ENCODE peak calls at places on chromosomes 5 and 9, in eight cellular contexts. M is AG04450, T is upper lobe of right lung, G is mammary epithelial cell, R is SK-N-SH, E is fibroblast of lung, X is small intestine, C is tibial nerve. O is an unnamed sample. For H3K9me3, the result is how much of the 10 kb centered on the place peaks cover.

GRCh38 chr5:92916036-92916435 is 665.0 kb downstream of the NR2F1-AS1 start:
- DNase-seq in M (no peak), T (no peak), G (peak), R (no peak), E (peak), X (no peak), C (no peak), O (no peak)

GRCh38 chr5:69276422-69277174 is 41.9 kb downstream of the CDK7 start:
- DNase-seq in M (no peak), T (no peak), G (no peak), R (no peak), E (peak), X (no peak), C (no peak), O (no peak)

GRCh38 chr5:36125868-36126267 is 25.8 kb downstream of the LMBRD2 start:
- DNase-seq in M (no peak), T (no peak), G (no peak), R (no peak), E (no peak), X (no peak), C (no peak), O (no peak)

GRCh38 chr9:133306242-133307194 is 29.5 kb downstream of the SURF6 start:
- DNase-seq in M (no peak), T (no peak), G (no peak), R (no peak), E (no peak), X (no peak), C (no peak), O (no peak)

GRCh38 chr5:53667621-53668020 is 107.2 kb downstream of the NDUFS4 start:
- DNase-seq in M (no peak), T (no peak), G (no peak), R (no peak), E (no peak), X (no peak), C (no peak), O (no peak)

GRCh38 chr9:128829477-128830251 is at the start of gene SPOUT1:
- DNase-seq in M (peak), T (peak), G (peak), R (peak), E (peak), X (peak), C (peak), O (peak)

GRCh38 chr5:56737002-56737621 is 78.2 kb upstream of the MAP3K1 start:
- DNase-seq in M (no peak), T (no peak), G (no peak), R (no peak), E (peak), X (no peak), C (no peak), O (no peak)

GRCh38 chr5:67395790-67396418 is 199.3 kb upstream of the CD180 start:
- DNase-seq in M (no peak), T (no peak), G (no peak), R (no peak), E (no peak), X (no peak), C (no peak), O (no peak)

GRCh38 chr5:88664630-88665029 is 218.4 kb downstream of the MEF2C start:
- DNase-seq in M (no peak), T (no peak), G (no peak), R (no peak), E (no peak), X (no peak), C (no peak), O (no peak)

GRCh38 chr9:125493861-125494554 is 213.0 kb downstream of the MAPKAP1 start:
- DNase-seq in M (no peak), T (no peak), G (no peak), R (no peak), E (peak), X (no peak), C (no peak), O (no peak)

GRCh38 chr5:150153957-150154617 is 1.6 kb downstream of the PDGFRB start:
- DNase-seq in M (no peak), T (no peak), G (no peak), R (no peak), E (peak), X (no peak), C (no peak), O (peak)

GRCh38 chr5:115494570-115495289 is 49.8 kb downstream of the FEM1C start:
- DNase-seq in M (no peak), T (no peak), G (no peak), R (no peak), E (peak), X (no peak), C (no peak), O (peak)

GRCh38 chr9:126036881-126037291 is 289.7 kb downstream of the PBX3 start:
- DNase-seq in M (no peak), T (no peak), G (no peak), R (no peak), E (peak), X (no peak), C (no peak), O (no peak)

GRCh38 chr9:81984911-81985310 is 3.7 kb upstream of the SPATA31D1 start:
- DNase-seq in M (no peak), T (no peak), G (peak), R (no peak), E (peak), X (no peak), C (no peak), O (no peak)

GRCh38 chr5:532521-533242 is 8.4 kb upstream of the SLC9A3 start:
- DNase-seq in M (no peak), T (peak), G (no peak), R (no peak), E (no peak), X (no peak), C (no peak), O (peak)

GRCh38 chr5:142587354-142587965 is 98.4 kb downstream of the FGF1 start:
- DNase-seq in M (peak), T (no peak), G (peak), R (no peak), E (peak), X (peak), C (no peak), O (peak)

GRCh38 chr5:73895471-73895870 is 269.5 kb downstream of the ARHGEF28 start:
- DNase-seq in M (no peak), T (no peak), G (no peak), R (no peak), E (no peak), X (no peak), C (no peak), O (no peak)

GRCh38 chr5:109917154-109917546 is 227.4 kb downstream of the MAN2A1 start:
- DNase-seq in M (no peak), T (no peak), G (no peak), R (no peak), E (no peak), X (no peak), C (no peak), O (no peak)

GRCh38 chr5:45162974-45163373 is 354.2 kb downstream of the MRPS30 start:
- DNase-seq in M (no peak), T (no peak), G (no peak), R (no peak), E (no peak), X (no peak), C (no peak), O (peak)

GRCh38 chr9:38031594-38031993 is 37.4 kb downstream of the SHB start:
- DNase-seq in M (no peak), T (no peak), G (no peak), R (no peak), E (no peak), X (peak), C (no peak), O (no peak)

GRCh38 chr5:77990020-77990419 is 213.9 kb upstream of the TBCA start:
- DNase-seq in M (no peak), T (no peak), G (no peak), R (peak), E (no peak), X (no peak), C (no peak), O (peak)

GRCh38 chr9:37100317-37100716 is 20.1 kb upstream of the ZCCHC7 start:
- DNase-seq in M (no peak), T (no peak), G (peak), R (no peak), E (peak), X (no peak), C (no peak), O (no peak)

GRCh38 chr5:91206734-91207133 is 176.4 kb downstream of the ARRDC3 start:
- DNase-seq in M (no peak), T (no peak), G (peak), R (no peak), E (peak), X (no peak), C (no peak), O (no peak)

GRCh38 chr9:111036068-111036789 is 2.0 kb downstream of the LPAR1 start:
- DNase-seq in M (no peak), T (peak), G (peak), R (peak), E (peak), X (peak), C (peak), O (peak)

GRCh38 chr9:85900504-85901201 is 40.3 kb upstream of the NAA35 start:
- DNase-seq in M (peak), T (no peak), G (peak), R (peak), E (peak), X (peak), C (no peak), O (peak)

GRCh38 chr5:1404062-1404461 is 41.2 kb downstream of the SLC6A3 start:
- DNase-seq in M (no peak), T (peak), G (no peak), R (no peak), E (no peak), X (no peak), C (no peak), O (no peak)

GRCh38 chr9:84670106-84670800 is 724 bp downstream of the NTRK2 start:
- DNase-seq in M (no peak), T (no peak), G (no peak), R (peak), E (peak), X (no peak), C (no peak), O (no peak)

GRCh38 chr9:129138476-129139232 is 27.4 kb downstream of the PTPA start:
- DNase-seq in M (no peak), T (no peak), G (peak), R (no peak), E (peak), X (no peak), C (peak), O (no peak)

GRCh38 chr9:81578606-81579005 is 110.7 kb downstream of the TLE1 start:
- DNase-seq in M (peak), T (no peak), G (no peak), R (no peak), E (peak), X (no peak), C (no peak), O (no peak)

GRCh38 chr5:150036513-150036912 is 36.0 kb downstream of the HMGXB3 start:
- DNase-seq in M (peak), T (no peak), G (peak), R (no peak), E (peak), X (no peak), C (no peak), O (no peak)

GRCh38 chr9:38227656-38228055 is 158.6 kb upstream of the SHB start:
- DNase-seq in M (no peak), T (peak), G (no peak), R (peak), E (peak), X (no peak), C (no peak), O (peak)

GRCh38 chr5:111254613-111255012 is 30.4 kb downstream of the CAMK4 start:
- DNase-seq in M (no peak), T (no peak), G (peak), R (no peak), E (peak), X (no peak), C (no peak), O (peak)

GRCh38 chr9:89078860-89079259 is 87.6 kb downstream of the S1PR3 start:
- DNase-seq in M (no peak), T (no peak), G (no peak), R (no peak), E (peak), X (no peak), C (no peak), O (no peak)

GRCh38 chr9:87119328-87119881 is 172.1 kb upstream of the GAS1 start:
- DNase-seq in M (peak), T (no peak), G (peak), R (peak), E (peak), X (no peak), C (no peak), O (peak)

GRCh38 chr5:119288364-119289047 is 67.3 kb upstream of the TNFAIP8 start:
- DNase-seq in M (no peak), T (no peak), G (peak), R (no peak), E (peak), X (no peak), C (no peak), O (no peak)

GRCh38 chr9:131667576-131667975 is 72.3 kb downstream of the RAPGEF1 start:
- DNase-seq in M (no peak), T (no peak), G (no peak), R (no peak), E (peak), X (peak), C (no peak), O (no peak)

GRCh38 chr5:160287378-160288051 is 24.8 kb downstream of the CCNJL start:
- DNase-seq in M (no peak), T (peak), G (peak), R (peak), E (peak), X (peak), C (no peak), O (peak)

GRCh38 chr5:148372883-148373282 is 10.9 kb upstream of the FBXO38 start:
- DNase-seq in M (no peak), T (no peak), G (peak), R (no peak), E (peak), X (no peak), C (no peak), O (no peak)

GRCh38 chr5:118888556-118888955 is 99.8 kb downstream of the DTWD2 start:
- DNase-seq in M (no peak), T (no peak), G (no peak), R (no peak), E (no peak), X (no peak), C (no peak), O (no peak)

GRCh38 chr9:40913928-40914673 is 214.4 kb downstream of the FOXD4L6 start:
- DNase-seq in M (no peak), T (no peak), G (no peak), R (no peak), E (no peak), X (no peak), C (no peak), O (no peak)
- H3K9me3 ChIP-seq in M (under half), T (half or more), G (under half), R (under half), E (under half), X (under half), C (under half), O (under half)

GRCh38 chr5:20985754-20986153 is 997.8 kb upstream of the CDH18 start:
- DNase-seq in M (no peak), T (no peak), G (no peak), R (no peak), E (no peak), X (no peak), C (no peak), O (no peak)
- H3K9me3 ChIP-seq in M (under half), T (under half), G (under half), R (under half), E (under half), X (under half), C (under half), O (under half)

DNA sequence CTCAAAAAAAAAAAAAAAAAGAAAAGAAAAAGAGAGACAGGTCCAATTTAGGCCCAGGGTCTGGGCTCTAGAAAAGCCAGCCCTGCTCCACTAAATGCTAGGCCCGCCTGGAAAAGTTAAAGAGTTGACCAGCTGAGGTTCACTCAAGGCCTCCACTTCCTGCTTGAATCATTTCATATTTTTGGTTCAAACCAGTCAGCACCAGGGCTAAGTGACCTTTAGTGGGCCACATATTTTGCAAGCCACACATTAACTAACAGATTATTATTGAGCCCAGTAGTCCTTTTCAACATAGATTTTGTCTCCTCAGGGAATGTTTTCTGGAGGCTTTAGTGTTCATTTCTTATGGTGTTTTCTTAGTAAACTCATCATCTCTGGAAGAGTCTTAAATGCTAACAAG is 156.6 kb downstream of the TLR4 start:
- DNase-seq in M (no peak), T (no peak), G (no peak), R (no peak), E (no peak), X (no peak), C (no peak), O (no peak)
- H3K9me3 ChIP-seq in M (under half), T (under half), G (under half), R (under half), E (under half), X (under half), C (under half), O (under half)

DNA sequence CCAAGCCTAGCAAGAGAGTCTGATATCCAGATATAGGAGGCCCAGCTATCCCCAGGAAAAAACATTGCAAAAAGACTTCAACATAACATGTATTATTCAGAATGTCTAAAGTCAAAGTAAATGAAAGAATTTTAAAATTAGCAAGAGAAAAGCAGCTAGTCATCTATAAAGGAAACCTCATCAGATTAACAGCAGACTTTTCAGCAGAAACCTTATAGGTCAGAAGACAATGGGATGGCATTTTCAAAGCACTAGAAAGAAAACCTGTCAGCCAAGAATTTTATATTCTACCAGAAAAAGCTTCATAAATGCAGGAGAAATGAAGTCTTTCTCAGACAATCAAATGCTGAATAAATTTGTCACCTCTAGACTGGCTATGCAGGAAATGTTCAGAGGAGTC is 9.9 kb downstream of the OR1L3 start:
- DNase-seq in M (no peak), T (no peak), G (no peak), R (no peak), E (no peak), X (no peak), C (no peak), O (no peak)
- H3K9me3 ChIP-seq in M (under half), T (under half), G (under half), R (under half), E (under half), X (under half), C (under half), O (under half)

GRCh38 chr9:118268046-118268445 is 563.8 kb downstream of the TLR4 start:
- DNase-seq in M (no peak), T (no peak), G (no peak), R (no peak), E (no peak), X (no peak), C (no peak), O (no peak)

DNA sequence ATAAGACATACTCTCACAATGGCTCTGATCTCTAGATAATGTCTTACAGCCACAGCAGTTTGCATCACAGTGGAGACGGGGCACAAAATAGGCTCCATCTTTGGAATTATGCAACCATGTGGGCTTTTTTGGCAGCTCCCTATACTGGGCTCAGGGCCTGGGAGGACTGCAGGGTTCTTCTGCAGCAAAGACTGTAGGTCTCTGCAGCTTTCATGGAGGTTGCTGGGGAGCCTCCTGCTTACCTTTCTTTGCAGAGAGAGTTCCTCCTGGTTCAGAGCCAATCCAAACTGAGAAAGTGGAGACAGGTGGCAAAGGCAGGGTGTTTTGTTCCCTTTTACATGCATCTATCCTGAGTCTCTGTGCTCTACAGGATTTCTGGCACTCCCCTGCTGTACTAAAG is 558.0 kb downstream of the TLR4 start:
- DNase-seq in M (no peak), T (no peak), G (no peak), R (no peak), E (no peak), X (no peak), C (no peak), O (no peak)
- H3K9me3 ChIP-seq in M (under half), T (under half), G (under half), R (under half), E (under half), X (under half), C (under half), O (under half)

GRCh38 chr5:140764177-140765020 is 21.5 kb upstream of the PCDHA1 start:
- DNase-seq in M (no peak), T (no peak), G (no peak), R (no peak), E (no peak), X (no peak), C (no peak), O (no peak)
- H3K9me3 ChIP-seq in M (under half), T (half or more), G (under half), R (under half), E (under half), X (under half), C (under half), O (under half)

DNA sequence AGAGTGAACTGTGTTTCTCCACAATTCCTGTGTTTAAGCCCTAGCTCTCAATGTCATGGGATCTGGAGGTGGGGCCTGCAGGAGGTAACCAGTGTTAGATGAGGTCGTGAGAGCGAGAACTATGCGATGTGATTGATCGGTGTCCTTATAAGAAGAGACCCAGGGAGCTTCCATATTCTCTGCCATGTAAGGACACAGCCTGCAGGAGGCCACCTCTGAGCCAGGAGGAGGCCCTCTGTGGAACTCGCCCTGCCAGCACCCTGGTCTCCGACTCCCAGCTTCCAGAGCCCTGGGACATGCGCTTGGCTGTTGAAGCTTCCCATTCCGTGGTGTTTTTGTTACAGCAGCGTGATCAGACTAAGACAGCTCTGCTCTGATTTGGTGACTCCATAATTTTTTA is 255.4 kb downstream of the IRX2 start:
- DNase-seq in M (no peak), T (no peak), G (no peak), R (no peak), E (no peak), X (no peak), C (no peak), O (no peak)
- H3K9me3 ChIP-seq in M (under half), T (under half), G (under half), R (under half), E (under half), X (under half), C (under half), O (under half)

DNA sequence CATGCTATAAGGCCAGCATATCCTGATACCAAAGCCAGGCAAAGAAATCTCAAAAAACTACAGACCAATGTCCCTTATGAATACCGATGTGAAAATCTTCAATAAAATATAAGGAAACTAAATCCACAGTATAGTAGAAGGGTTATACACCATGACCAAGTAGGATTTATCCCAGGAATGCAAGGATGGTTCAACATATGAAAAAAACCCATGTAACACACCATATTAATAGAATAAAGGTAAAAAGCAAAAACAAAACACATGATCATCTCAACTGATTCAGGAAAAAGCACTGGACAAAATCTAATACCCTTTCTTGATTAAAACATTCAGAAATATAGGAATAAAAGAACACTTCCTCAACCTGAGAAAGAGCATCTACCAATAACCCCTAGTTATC is 6.1 kb downstream of the FBXL17 start:
- DNase-seq in M (no peak), T (no peak), G (no peak), R (no peak), E (no peak), X (no peak), C (no peak), O (no peak)
- H3K9me3 ChIP-seq in M (under half), T (under half), G (under half), R (under half), E (under half), X (under half), C (under half), O (under half)

GRCh38 chr5:125251703-125252102 is 505.3 kb upstream of the ZNF608 start:
- DNase-seq in M (no peak), T (no peak), G (no peak), R (no peak), E (no peak), X (no peak), C (no peak), O (no peak)
- H3K9me3 ChIP-seq in M (under half), T (under half), G (under half), R (under half), E (under half), X (under half), C (under half), O (under half)